ENCODE peak calls at places on chromosomes 2 and 18, in eight cellular contexts. One of them, this sample, is unnamed.

GRCh38 chr2:38213619-38214018 is 137.7 kb upstream of the CYP1B1 start:
- DNase-seq in astrocyte of the cerebellum: no peak
- DNase-seq in lower leg skin: no peak
- DNase-seq in fibroblast of mammary gland: no peak
- DNase-seq in brain microvascular endothelial cell: no peak
- DNase-seq in A549: peak
- DNase-seq in adrenal gland: no peak
- DNase-seq in GM23338: no peak
- DNase-seq in this sample: no peak

GRCh38 chr2:210873631-210874030 is 317.2 kb downstream of the CPS1 start:
- DNase-seq in astrocyte of the cerebellum: no peak
- DNase-seq in lower leg skin: no peak
- DNase-seq in adrenal gland: no peak
- DNase-seq in brain microvascular endothelial cell: no peak
- DNase-seq in GM23338: no peak
- DNase-seq in A549: no peak
- DNase-seq in fibroblast of mammary gland: no peak
- DNase-seq in this sample: no peak

GRCh38 chr2:189164732-189165131 is 14.8 kb downstream of the COL5A2 start:
- DNase-seq in fibroblast of mammary gland: peak
- DNase-seq in lower leg skin: peak
- DNase-seq in A549: peak
- DNase-seq in astrocyte of the cerebellum: no peak
- DNase-seq in adrenal gland: no peak
- DNase-seq in GM23338: no peak
- DNase-seq in brain microvascular endothelial cell: no peak
- DNase-seq in this sample: no peak

GRCh38 chr18:45755936-45756335 is 32.0 kb downstream of the SLC14A1 start:
- DNase-seq in adrenal gland: peak
- DNase-seq in astrocyte of the cerebellum: peak
- DNase-seq in fibroblast of mammary gland: peak
- DNase-seq in GM23338: no peak
- DNase-seq in A549: no peak
- DNase-seq in lower leg skin: peak
- DNase-seq in brain microvascular endothelial cell: peak
- DNase-seq in this sample: no peak

GRCh38 chr18:33670052-33670451 is 92.0 kb downstream of the ASXL3 start:
- DNase-seq in A549: no peak
- DNase-seq in lower leg skin: no peak
- DNase-seq in GM23338: no peak
- DNase-seq in adrenal gland: no peak
- DNase-seq in brain microvascular endothelial cell: no peak
- DNase-seq in astrocyte of the cerebellum: no peak
- DNase-seq in fibroblast of mammary gland: no peak
- DNase-seq in this sample: no peak

GRCh38 chr2:30165050-30165520 is 18.3 kb downstream of the YPEL5 start:
- DNase-seq in adrenal gland: peak
- DNase-seq in GM23338: peak
- DNase-seq in astrocyte of the cerebellum: peak
- DNase-seq in brain microvascular endothelial cell: peak
- DNase-seq in A549: peak
- DNase-seq in fibroblast of mammary gland: peak
- DNase-seq in lower leg skin: no peak
- DNase-seq in this sample: peak

GRCh38 chr2:22788749-22789148 is 596.2 kb upstream of the KLHL29 start:
- DNase-seq in adrenal gland: no peak
- DNase-seq in GM23338: peak
- DNase-seq in A549: no peak
- DNase-seq in brain microvascular endothelial cell: no peak
- DNase-seq in astrocyte of the cerebellum: no peak
- DNase-seq in fibroblast of mammary gland: no peak
- DNase-seq in lower leg skin: no peak
- DNase-seq in this sample: no peak

GRCh38 chr2:206556357-206556949 is 85.8 kb upstream of the FAM237A start:
- DNase-seq in A549: peak
- DNase-seq in astrocyte of the cerebellum: peak
- DNase-seq in fibroblast of mammary gland: peak
- DNase-seq in adrenal gland: no peak
- DNase-seq in lower leg skin: no peak
- DNase-seq in GM23338: peak
- DNase-seq in brain microvascular endothelial cell: no peak
- DNase-seq in this sample: no peak

GRCh38 chr2:70514612-70515055 is 39.0 kb downstream of the TGFA start:
- DNase-seq in lower leg skin: peak
- DNase-seq in astrocyte of the cerebellum: no peak
- DNase-seq in brain microvascular endothelial cell: no peak
- DNase-seq in A549: no peak
- DNase-seq in fibroblast of mammary gland: no peak
- DNase-seq in GM23338: no peak
- DNase-seq in adrenal gland: no peak
- DNase-seq in this sample: no peak

GRCh38 chr2:196591621-196592022 is 47.9 kb upstream of the CCDC150 start:
- DNase-seq in GM23338: no peak
- DNase-seq in brain microvascular endothelial cell: no peak
- DNase-seq in fibroblast of mammary gland: no peak
- DNase-seq in astrocyte of the cerebellum: no peak
- DNase-seq in A549: no peak
- DNase-seq in adrenal gland: no peak
- DNase-seq in lower leg skin: no peak
- DNase-seq in this sample: no peak

GRCh38 chr2:216519154-216519762 is 20.6 kb downstream of the RPL37A start:
- DNase-seq in lower leg skin: peak
- DNase-seq in fibroblast of mammary gland: peak
- DNase-seq in brain microvascular endothelial cell: peak
- DNase-seq in GM23338: peak
- DNase-seq in astrocyte of the cerebellum: peak
- DNase-seq in A549: peak
- DNase-seq in adrenal gland: peak
- DNase-seq in this sample: no peak

GRCh38 chr2:120949027-120949956 is 213.6 kb downstream of the GLI2 start:
- DNase-seq in lower leg skin: no peak
- DNase-seq in astrocyte of the cerebellum: no peak
- DNase-seq in adrenal gland: no peak
- DNase-seq in brain microvascular endothelial cell: no peak
- DNase-seq in GM23338: peak
- DNase-seq in fibroblast of mammary gland: no peak
- DNase-seq in A549: peak
- DNase-seq in this sample: no peak

GRCh38 chr2:202703091-202703490 is 68.3 kb downstream of the FAM117B start:
- DNase-seq in A549: no peak
- DNase-seq in GM23338: no peak
- DNase-seq in brain microvascular endothelial cell: no peak
- DNase-seq in astrocyte of the cerebellum: no peak
- DNase-seq in fibroblast of mammary gland: no peak
- DNase-seq in lower leg skin: no peak
- DNase-seq in adrenal gland: no peak
- DNase-seq in this sample: no peak

GRCh38 chr2:215775106-215775505 is 238.2 kb downstream of the MREG start:
- DNase-seq in brain microvascular endothelial cell: no peak
- DNase-seq in fibroblast of mammary gland: peak
- DNase-seq in adrenal gland: no peak
- DNase-seq in GM23338: no peak
- DNase-seq in astrocyte of the cerebellum: no peak
- DNase-seq in A549: no peak
- DNase-seq in lower leg skin: no peak
- DNase-seq in this sample: no peak

GRCh38 chr18:32881009-32881408 is 108.2 kb upstream of the KLHL14 start:
- DNase-seq in adrenal gland: no peak
- DNase-seq in GM23338: no peak
- DNase-seq in astrocyte of the cerebellum: no peak
- DNase-seq in lower leg skin: no peak
- DNase-seq in brain microvascular endothelial cell: no peak
- DNase-seq in A549: no peak
- DNase-seq in fibroblast of mammary gland: no peak
- DNase-seq in this sample: no peak

GRCh38 chr18:21897811-21898210 is 157.2 kb downstream of the MIB1 start:
- DNase-seq in A549: peak
- DNase-seq in GM23338: peak
- DNase-seq in fibroblast of mammary gland: peak
- DNase-seq in lower leg skin: no peak
- DNase-seq in adrenal gland: peak
- DNase-seq in brain microvascular endothelial cell: peak
- DNase-seq in astrocyte of the cerebellum: peak
- DNase-seq in this sample: no peak

GRCh38 chr2:227188292-227188691 is 23.9 kb downstream of the COL4A3 start:
- DNase-seq in astrocyte of the cerebellum: no peak
- DNase-seq in A549: peak
- DNase-seq in adrenal gland: peak
- DNase-seq in fibroblast of mammary gland: peak
- DNase-seq in brain microvascular endothelial cell: peak
- DNase-seq in lower leg skin: no peak
- DNase-seq in GM23338: no peak
- DNase-seq in this sample: no peak

GRCh38 chr2:104733544-104733943 is 120.4 kb upstream of the POU3F3 start:
- DNase-seq in A549: peak
- DNase-seq in astrocyte of the cerebellum: no peak
- DNase-seq in brain microvascular endothelial cell: no peak
- DNase-seq in fibroblast of mammary gland: no peak
- DNase-seq in GM23338: peak
- DNase-seq in lower leg skin: no peak
- DNase-seq in adrenal gland: no peak
- DNase-seq in this sample: no peak

GRCh38 chr2:197926673-197927072 is 122.3 kb downstream of the PLCL1 start:
- DNase-seq in adrenal gland: no peak
- DNase-seq in astrocyte of the cerebellum: no peak
- DNase-seq in lower leg skin: no peak
- DNase-seq in fibroblast of mammary gland: peak
- DNase-seq in A549: no peak
- DNase-seq in brain microvascular endothelial cell: no peak
- DNase-seq in GM23338: no peak
- DNase-seq in this sample: no peak

GRCh38 chr2:85017436-85018048 is 46.6 kb downstream of the KCMF1 start:
- DNase-seq in GM23338: peak
- DNase-seq in A549: no peak
- DNase-seq in astrocyte of the cerebellum: peak
- DNase-seq in lower leg skin: no peak
- DNase-seq in adrenal gland: no peak
- DNase-seq in brain microvascular endothelial cell: no peak
- DNase-seq in fibroblast of mammary gland: no peak
- DNase-seq in this sample: no peak

GRCh38 chr2:222960126-222960525 is 91.9 kb upstream of the KCNE4 start:
- DNase-seq in GM23338: no peak
- DNase-seq in brain microvascular endothelial cell: peak
- DNase-seq in lower leg skin: no peak
- DNase-seq in astrocyte of the cerebellum: no peak
- DNase-seq in A549: no peak
- DNase-seq in adrenal gland: no peak
- DNase-seq in fibroblast of mammary gland: peak
- DNase-seq in this sample: no peak

GRCh38 chr2:222964632-222965031 is 87.4 kb upstream of the KCNE4 start:
- DNase-seq in A549: no peak
- DNase-seq in astrocyte of the cerebellum: no peak
- DNase-seq in brain microvascular endothelial cell: no peak
- DNase-seq in fibroblast of mammary gland: no peak
- DNase-seq in GM23338: no peak
- DNase-seq in adrenal gland: no peak
- DNase-seq in lower leg skin: no peak
- DNase-seq in this sample: no peak

GRCh38 chr2:222959358-222959757 is 92.6 kb upstream of the KCNE4 start:
- DNase-seq in GM23338: peak
- DNase-seq in brain microvascular endothelial cell: peak
- DNase-seq in fibroblast of mammary gland: peak
- DNase-seq in A549: peak
- DNase-seq in lower leg skin: no peak
- DNase-seq in adrenal gland: no peak
- DNase-seq in astrocyte of the cerebellum: peak
- DNase-seq in this sample: peak
- TF ChIP-seq CTCF in GM23338: peak
- TF ChIP-seq CTCF in brain microvascular endothelial cell: peak
- TF ChIP-seq CTCF in fibroblast of mammary gland: peak
- TF ChIP-seq CTCF in A549: no peak
- TF ChIP-seq CTCF in lower leg skin: no peak
- TF ChIP-seq CTCF in adrenal gland: no peak
- TF ChIP-seq CTCF in astrocyte of the cerebellum: peak
- TF ChIP-seq CTCF in this sample: peak

DNA sequence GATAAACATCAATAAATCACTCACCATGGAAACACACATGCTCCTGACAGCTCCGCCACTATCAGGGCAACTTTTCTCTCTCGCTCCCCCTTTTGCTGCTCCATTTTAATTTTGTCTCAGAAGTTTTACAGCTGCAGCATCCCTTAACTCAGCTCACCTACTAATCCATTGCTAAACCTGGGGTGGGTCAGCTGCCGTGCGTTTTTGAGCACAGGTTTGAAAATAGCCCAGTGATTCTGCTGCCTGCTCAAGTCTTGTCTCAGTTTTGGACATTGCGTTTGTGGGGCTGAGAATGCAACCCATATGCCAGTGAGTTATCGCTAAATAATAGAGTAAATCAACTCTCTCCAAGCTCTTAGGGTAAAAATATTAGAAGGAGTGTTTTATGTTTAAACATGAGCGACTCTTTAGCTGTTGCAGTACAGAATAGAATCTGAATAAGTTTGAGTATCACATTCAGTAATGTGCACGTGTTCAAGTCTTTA is 2.1 kb downstream of the TSHZ1 start:
- DNase-seq in astrocyte of the cerebellum: no peak
- DNase-seq in fibroblast of mammary gland: no peak
- DNase-seq in lower leg skin: no peak
- DNase-seq in adrenal gland: no peak
- DNase-seq in GM23338: no peak
- DNase-seq in A549: no peak
- DNase-seq in brain microvascular endothelial cell: no peak
- DNase-seq in this sample: no peak
- H3K4me3 ChIP-seq in astrocyte of the cerebellum: peak
- H3K4me3 ChIP-seq in fibroblast of mammary gland: peak
- H3K4me3 ChIP-seq in lower leg skin: no peak
- H3K4me3 ChIP-seq in adrenal gland: peak
- H3K4me3 ChIP-seq in GM23338: peak
- H3K4me3 ChIP-seq in A549: peak
- H3K4me3 ChIP-seq in brain microvascular endothelial cell: peak
- H3K4me3 ChIP-seq in this sample: peak

GRCh38 chr2:218229239-218229638 is 12.2 kb downstream of the ARPC2 start:
- DNase-seq in brain microvascular endothelial cell: peak
- DNase-seq in fibroblast of mammary gland: peak
- DNase-seq in GM23338: no peak
- DNase-seq in A549: peak
- DNase-seq in adrenal gland: no peak
- DNase-seq in lower leg skin: no peak
- DNase-seq in astrocyte of the cerebellum: peak
- DNase-seq in this sample: peak
- TF ChIP-seq CTCF in brain microvascular endothelial cell: no peak
- TF ChIP-seq CTCF in fibroblast of mammary gland: no peak
- TF ChIP-seq CTCF in GM23338: no peak
- TF ChIP-seq CTCF in A549: no peak
- TF ChIP-seq CTCF in adrenal gland: no peak
- TF ChIP-seq CTCF in lower leg skin: no peak
- TF ChIP-seq CTCF in astrocyte of the cerebellum: no peak
- TF ChIP-seq CTCF in this sample: no peak

GRCh38 chr18:10122116-10122515 is 208.3 kb downstream of the VAPA start:
- DNase-seq in lower leg skin: no peak
- DNase-seq in fibroblast of mammary gland: peak
- DNase-seq in adrenal gland: peak
- DNase-seq in astrocyte of the cerebellum: peak
- DNase-seq in GM23338: no peak
- DNase-seq in A549: no peak
- DNase-seq in brain microvascular endothelial cell: peak
- DNase-seq in this sample: peak
- H3K4me3 ChIP-seq in lower leg skin: no peak
- H3K4me3 ChIP-seq in fibroblast of mammary gland: no peak
- H3K4me3 ChIP-seq in adrenal gland: no peak
- H3K4me3 ChIP-seq in astrocyte of the cerebellum: no peak
- H3K4me3 ChIP-seq in GM23338: no peak
- H3K4me3 ChIP-seq in A549: no peak
- H3K4me3 ChIP-seq in brain microvascular endothelial cell: no peak
- H3K4me3 ChIP-seq in this sample: no peak

GRCh38 chr2:149040451-149040850 is 2.0 kb downstream of the LYPD6B start:
- DNase-seq in A549: peak
- DNase-seq in GM23338: peak
- DNase-seq in brain microvascular endothelial cell: no peak
- DNase-seq in lower leg skin: peak
- DNase-seq in astrocyte of the cerebellum: no peak
- DNase-seq in fibroblast of mammary gland: peak
- DNase-seq in adrenal gland: no peak
- DNase-seq in this sample: no peak
- TF ChIP-seq CTCF in A549: no peak
- TF ChIP-seq CTCF in GM23338: peak
- TF ChIP-seq CTCF in brain microvascular endothelial cell: peak
- TF ChIP-seq CTCF in lower leg skin: no peak
- TF ChIP-seq CTCF in astrocyte of the cerebellum: peak
- TF ChIP-seq CTCF in fibroblast of mammary gland: peak
- TF ChIP-seq CTCF in adrenal gland: no peak
- TF ChIP-seq CTCF in this sample: peak

This sample was measured in AG04449.